ENCODE peak calls at places on chromosomes 7 and 10, in eight cellular contexts. One of them, this sample, is unnamed.

GRCh38 chr7:134669845-134670373 is 23.3 kb downstream of the BPGM start:
- DNase-seq in iPS-NIHi11: no peak
- DNase-seq in right cardiac atrium: no peak
- DNase-seq in left cardiac atrium: peak
- DNase-seq in mesendoderm: no peak
- DNase-seq in Panc1: peak
- DNase-seq in naive thymus-derived CD4-positive, alpha-beta T cell: peak
- DNase-seq in fibroblast of lung: peak
- DNase-seq in this sample: peak

GRCh38 chr10:102408728-102409603 is 9.6 kb downstream of the PSD start:
- DNase-seq in naive thymus-derived CD4-positive, alpha-beta T cell: peak
- DNase-seq in left cardiac atrium: peak
- DNase-seq in iPS-NIHi11: peak
- DNase-seq in fibroblast of lung: peak
- DNase-seq in Panc1: no peak
- DNase-seq in mesendoderm: peak
- DNase-seq in right cardiac atrium: peak
- DNase-seq in this sample: peak

GRCh38 chr10:86872757-86873156 is 84.7 kb downstream of the MMRN2 start:
- DNase-seq in left cardiac atrium: peak
- DNase-seq in iPS-NIHi11: no peak
- DNase-seq in fibroblast of lung: no peak
- DNase-seq in naive thymus-derived CD4-positive, alpha-beta T cell: no peak
- DNase-seq in right cardiac atrium: peak
- DNase-seq in Panc1: no peak
- DNase-seq in mesendoderm: peak
- DNase-seq in this sample: no peak

GRCh38 chr7:99837649-99838361 is 10.0 kb downstream of the CYP3A43 start:
- DNase-seq in fibroblast of lung: peak
- DNase-seq in naive thymus-derived CD4-positive, alpha-beta T cell: no peak
- DNase-seq in right cardiac atrium: no peak
- DNase-seq in left cardiac atrium: no peak
- DNase-seq in iPS-NIHi11: no peak
- DNase-seq in mesendoderm: no peak
- DNase-seq in Panc1: peak
- DNase-seq in this sample: no peak

GRCh38 chr7:5532520-5533335 is 109.1 kb upstream of the TNRC18 start:
- DNase-seq in iPS-NIHi11: peak
- DNase-seq in right cardiac atrium: peak
- DNase-seq in left cardiac atrium: peak
- DNase-seq in mesendoderm: peak
- DNase-seq in fibroblast of lung: no peak
- DNase-seq in Panc1: no peak
- DNase-seq in naive thymus-derived CD4-positive, alpha-beta T cell: peak
- DNase-seq in this sample: peak

GRCh38 chr10:102452672-102453340 is 1.5 kb upstream of the C10orf95 start:
- DNase-seq in naive thymus-derived CD4-positive, alpha-beta T cell: peak
- DNase-seq in Panc1: peak
- DNase-seq in mesendoderm: peak
- DNase-seq in iPS-NIHi11: no peak
- DNase-seq in left cardiac atrium: peak
- DNase-seq in fibroblast of lung: peak
- DNase-seq in right cardiac atrium: no peak
- DNase-seq in this sample: no peak

GRCh38 chr7:81008901-81009300 is 90.0 kb upstream of the SEMA3C start:
- DNase-seq in right cardiac atrium: no peak
- DNase-seq in fibroblast of lung: no peak
- DNase-seq in naive thymus-derived CD4-positive, alpha-beta T cell: no peak
- DNase-seq in iPS-NIHi11: no peak
- DNase-seq in mesendoderm: no peak
- DNase-seq in left cardiac atrium: no peak
- DNase-seq in Panc1: no peak
- DNase-seq in this sample: no peak

GRCh38 chr7:44757739-44758138 is 9.1 kb downstream of the ZMIZ2 start:
- DNase-seq in naive thymus-derived CD4-positive, alpha-beta T cell: no peak
- DNase-seq in right cardiac atrium: peak
- DNase-seq in fibroblast of lung: no peak
- DNase-seq in left cardiac atrium: no peak
- DNase-seq in mesendoderm: no peak
- DNase-seq in Panc1: no peak
- DNase-seq in iPS-NIHi11: no peak
- DNase-seq in this sample: no peak

GRCh38 chr7:151699920-151700319 is 177.0 kb downstream of the PRKAG2 start:
- DNase-seq in fibroblast of lung: no peak
- DNase-seq in mesendoderm: no peak
- DNase-seq in naive thymus-derived CD4-positive, alpha-beta T cell: no peak
- DNase-seq in left cardiac atrium: no peak
- DNase-seq in Panc1: no peak
- DNase-seq in right cardiac atrium: no peak
- DNase-seq in iPS-NIHi11: no peak
- DNase-seq in this sample: no peak

GRCh38 chr7:88401009-88401623 is 94.4 kb upstream of the STEAP4 start:
- DNase-seq in mesendoderm: peak
- DNase-seq in right cardiac atrium: no peak
- DNase-seq in naive thymus-derived CD4-positive, alpha-beta T cell: no peak
- DNase-seq in Panc1: no peak
- DNase-seq in left cardiac atrium: no peak
- DNase-seq in iPS-NIHi11: peak
- DNase-seq in fibroblast of lung: no peak
- DNase-seq in this sample: no peak

GRCh38 chr7:149772236-149772820 is 1.1 kb downstream of the ZNF467 start:
- DNase-seq in right cardiac atrium: no peak
- DNase-seq in mesendoderm: peak
- DNase-seq in left cardiac atrium: no peak
- DNase-seq in naive thymus-derived CD4-positive, alpha-beta T cell: peak
- DNase-seq in iPS-NIHi11: peak
- DNase-seq in Panc1: no peak
- DNase-seq in fibroblast of lung: no peak
- DNase-seq in this sample: peak

GRCh38 chr7:11341285-11341944 is 367.7 kb downstream of the PHF14 start:
- DNase-seq in right cardiac atrium: no peak
- DNase-seq in naive thymus-derived CD4-positive, alpha-beta T cell: no peak
- DNase-seq in fibroblast of lung: peak
- DNase-seq in Panc1: no peak
- DNase-seq in iPS-NIHi11: no peak
- DNase-seq in mesendoderm: peak
- DNase-seq in left cardiac atrium: no peak
- DNase-seq in this sample: no peak

GRCh38 chr7:1844336-1844955 is 174.4 kb downstream of the ELFN1 start:
- DNase-seq in left cardiac atrium: peak
- DNase-seq in Panc1: no peak
- DNase-seq in naive thymus-derived CD4-positive, alpha-beta T cell: no peak
- DNase-seq in right cardiac atrium: peak
- DNase-seq in fibroblast of lung: no peak
- DNase-seq in iPS-NIHi11: no peak
- DNase-seq in mesendoderm: no peak
- DNase-seq in this sample: no peak

GRCh38 chr10:84539244-84539643 is 210.9 kb downstream of the CCSER2 start:
- DNase-seq in naive thymus-derived CD4-positive, alpha-beta T cell: no peak
- DNase-seq in mesendoderm: no peak
- DNase-seq in iPS-NIHi11: no peak
- DNase-seq in Panc1: no peak
- DNase-seq in fibroblast of lung: no peak
- DNase-seq in left cardiac atrium: no peak
- DNase-seq in right cardiac atrium: no peak
- DNase-seq in this sample: no peak

GRCh38 chr10:70576803-70577517 is 25.6 kb downstream of the PRF1 start:
- DNase-seq in naive thymus-derived CD4-positive, alpha-beta T cell: no peak
- DNase-seq in Panc1: no peak
- DNase-seq in fibroblast of lung: peak
- DNase-seq in mesendoderm: no peak
- DNase-seq in right cardiac atrium: no peak
- DNase-seq in iPS-NIHi11: no peak
- DNase-seq in left cardiac atrium: no peak
- DNase-seq in this sample: no peak

GRCh38 chr7:5766321-5766761 is 15.1 kb downstream of the RNF216 start:
- DNase-seq in right cardiac atrium: no peak
- DNase-seq in iPS-NIHi11: no peak
- DNase-seq in fibroblast of lung: peak
- DNase-seq in left cardiac atrium: no peak
- DNase-seq in mesendoderm: no peak
- DNase-seq in Panc1: no peak
- DNase-seq in naive thymus-derived CD4-positive, alpha-beta T cell: no peak
- DNase-seq in this sample: no peak

GRCh38 chr10:14016011-14016536 is 314.6 kb downstream of the FRMD4A start:
- DNase-seq in right cardiac atrium: peak
- DNase-seq in iPS-NIHi11: no peak
- DNase-seq in left cardiac atrium: peak
- DNase-seq in fibroblast of lung: peak
- DNase-seq in naive thymus-derived CD4-positive, alpha-beta T cell: no peak
- DNase-seq in mesendoderm: no peak
- DNase-seq in Panc1: no peak
- DNase-seq in this sample: no peak

GRCh38 chr7:81161459-81162075 is 242.7 kb upstream of the SEMA3C start:
- DNase-seq in left cardiac atrium: no peak
- DNase-seq in mesendoderm: peak
- DNase-seq in iPS-NIHi11: peak
- DNase-seq in naive thymus-derived CD4-positive, alpha-beta T cell: no peak
- DNase-seq in right cardiac atrium: no peak
- DNase-seq in fibroblast of lung: peak
- DNase-seq in Panc1: no peak
- DNase-seq in this sample: no peak

GRCh38 chr7:108178393-108178792 is 48.2 kb upstream of the LAMB4 start:
- DNase-seq in naive thymus-derived CD4-positive, alpha-beta T cell: no peak
- DNase-seq in mesendoderm: no peak
- DNase-seq in iPS-NIHi11: no peak
- DNase-seq in Panc1: no peak
- DNase-seq in right cardiac atrium: no peak
- DNase-seq in left cardiac atrium: no peak
- DNase-seq in fibroblast of lung: no peak
- DNase-seq in this sample: no peak

GRCh38 chr10:17025444-17026295 is 103.9 kb downstream of the CUBN start:
- DNase-seq in mesendoderm: peak
- DNase-seq in naive thymus-derived CD4-positive, alpha-beta T cell: peak
- DNase-seq in right cardiac atrium: no peak
- DNase-seq in fibroblast of lung: peak
- DNase-seq in left cardiac atrium: peak
- DNase-seq in iPS-NIHi11: no peak
- DNase-seq in Panc1: no peak
- DNase-seq in this sample: peak

This sample was measured in CD8-positive, alpha-beta memory T cell.